ENCODE peak calls at places on chromosome 2, in seven cellular contexts. W, T, Y, Q, G, S and E are unnamed samples.

GRCh38 chr2:121187351-121187921 is 97.6 kb downstream of the TFCP2L1 start:
- DNase-seq in W (no peak), T (no peak), Y (peak; percentile 59), Q (no peak), G (no peak), S (no peak), E (no peak)

GRCh38 chr2:199160677-199161465 is 296.9 kb downstream of the SATB2 start:
- DNase-seq in W (no peak), T (no peak), Y (no peak), Q (no peak), G (no peak), S (peak; percentile 78), E (peak; percentile 77)

GRCh38 chr2:60392014-60392391 is 161.5 kb downstream of the BCL11A start:
- DNase-seq in W (no peak), T (no peak), Y (no peak), Q (no peak), G (peak; percentile 27), S (no peak), E (no peak)

GRCh38 chr2:144541411-144541810 is 21.5 kb upstream of the ZEB2 start:
- DNase-seq in W (no peak), T (no peak), Y (no peak), Q (no peak), G (no peak), S (no peak), E (no peak)

GRCh38 chr2:100818606-100819364 is 1.2 kb upstream of the NPAS2 start:
- DNase-seq in W (no peak), T (no peak), Y (peak; percentile 71), Q (peak; percentile 83), G (no peak), S (no peak), E (no peak)

GRCh38 chr2:210421916-210422315 is 54.6 kb downstream of the LANCL1 start:
- DNase-seq in W (no peak), T (no peak), Y (no peak), Q (peak; percentile 14), G (no peak), S (peak; percentile 7), E (no peak)

GRCh38 chr2:224333631-224334030 is 68.3 kb downstream of the FAM124B start:
- DNase-seq in W (no peak), T (no peak), Y (no peak), Q (no peak), G (no peak), S (no peak), E (no peak)

GRCh38 chr2:83072767-83073166 is 1386.3 kb downstream of the SUCLG1 start:
- DNase-seq in W (no peak), T (no peak), Y (no peak), Q (no peak), G (no peak), S (no peak), E (no peak)

GRCh38 chr2:129879614-129880180 is 99.8 kb upstream of the RAB6C start:
- DNase-seq in W (no peak), T (no peak), Y (peak; percentile 12), Q (no peak), G (no peak), S (no peak), E (no peak)
- H3K4me3 ChIP-seq in W (no peak overlapping the region), T (no peak overlapping the region), Y (no peak overlapping the region), Q (no peak overlapping the region), G (no peak overlapping the region), S (no peak overlapping the region), E (no peak overlapping the region)

GRCh38 chr2:127424598-127425379 is 6.6 kb downstream of the PROC start:
- DNase-seq in W (no peak), T (no peak), Y (peak; percentile 11), Q (no peak), G (no peak), S (no peak), E (no peak)

GRCh38 chr2:127422631-127423475 is 4.6 kb downstream of the PROC start:
- DNase-seq in W (peak; percentile 73), T (peak; percentile 89), Y (peak; percentile 15), Q (peak; percentile 79), G (no peak), S (no peak), E (no peak)

GRCh38 chr2:127421871-127422618 is 3.8 kb downstream of the PROC start:
- DNase-seq in W (no peak), T (no peak), Y (peak; percentile 10), Q (no peak), G (no peak), S (no peak), E (no peak)

GRCh38 chr2:127423476-127423840 is 5.2 kb downstream of the PROC start:
- DNase-seq in W (no peak), T (no peak), Y (peak; percentile 15), Q (no peak), G (no peak), S (no peak), E (no peak)

DNA sequence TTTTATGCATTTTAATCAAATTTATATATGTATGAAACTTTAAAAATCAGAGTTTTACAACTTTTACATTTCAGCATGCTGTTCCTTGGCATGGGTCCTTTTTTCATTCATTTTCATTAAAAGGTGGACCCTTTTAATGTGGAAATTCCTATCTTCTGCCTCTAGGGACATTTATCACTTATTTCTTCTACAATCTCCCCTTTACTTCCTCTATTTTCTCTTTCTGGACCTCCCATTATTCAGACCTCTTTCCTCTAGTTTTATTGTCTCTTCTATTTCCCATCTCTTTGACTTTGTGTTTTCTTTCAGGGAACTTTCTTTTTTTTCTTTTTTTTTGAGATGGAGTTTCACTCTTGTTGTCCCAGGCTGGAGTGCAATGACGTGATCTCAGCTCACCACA is 5.7 kb downstream of the PROC start:
- DNase-seq in W (no peak), T (no peak), Y (peak; percentile 11), Q (no peak), G (no peak), S (no peak), E (no peak)
- H3K4me3 ChIP-seq in W (no peak overlapping the region), T (no peak overlapping the region), Y (peak overlapping the region; percentile 52), Q (peak overlapping the region; percentile 62), G (no peak overlapping the region), S (no peak overlapping the region), E (no peak overlapping the region)

DNA sequence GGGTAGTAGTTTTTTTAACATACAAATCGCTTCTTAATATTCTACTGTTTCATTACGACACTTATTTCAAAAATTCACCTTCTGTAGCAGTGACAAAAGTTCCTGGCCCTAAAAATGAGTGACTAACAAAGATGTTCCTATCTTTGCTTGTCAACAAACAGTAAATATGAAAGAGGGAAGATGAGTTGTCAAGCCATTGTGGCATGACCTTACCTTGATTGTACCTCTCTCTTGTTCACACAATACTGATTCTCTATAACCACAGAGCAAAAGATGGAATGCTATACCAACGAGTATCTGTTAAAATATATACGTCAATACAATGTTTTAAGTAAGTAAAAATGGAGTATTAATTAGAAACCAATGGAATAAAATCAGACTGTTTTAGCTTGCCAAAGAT is 14.7 kb upstream of the GCG start:
- DNase-seq in W (no peak), T (no peak), Y (no peak), Q (no peak), G (no peak), S (no peak), E (no peak)
- H3K4me3 ChIP-seq in W (no peak overlapping the region), T (no peak overlapping the region), Y (no peak overlapping the region), Q (no peak overlapping the region), G (no peak overlapping the region), S (no peak overlapping the region), E (no peak overlapping the region)

DNA sequence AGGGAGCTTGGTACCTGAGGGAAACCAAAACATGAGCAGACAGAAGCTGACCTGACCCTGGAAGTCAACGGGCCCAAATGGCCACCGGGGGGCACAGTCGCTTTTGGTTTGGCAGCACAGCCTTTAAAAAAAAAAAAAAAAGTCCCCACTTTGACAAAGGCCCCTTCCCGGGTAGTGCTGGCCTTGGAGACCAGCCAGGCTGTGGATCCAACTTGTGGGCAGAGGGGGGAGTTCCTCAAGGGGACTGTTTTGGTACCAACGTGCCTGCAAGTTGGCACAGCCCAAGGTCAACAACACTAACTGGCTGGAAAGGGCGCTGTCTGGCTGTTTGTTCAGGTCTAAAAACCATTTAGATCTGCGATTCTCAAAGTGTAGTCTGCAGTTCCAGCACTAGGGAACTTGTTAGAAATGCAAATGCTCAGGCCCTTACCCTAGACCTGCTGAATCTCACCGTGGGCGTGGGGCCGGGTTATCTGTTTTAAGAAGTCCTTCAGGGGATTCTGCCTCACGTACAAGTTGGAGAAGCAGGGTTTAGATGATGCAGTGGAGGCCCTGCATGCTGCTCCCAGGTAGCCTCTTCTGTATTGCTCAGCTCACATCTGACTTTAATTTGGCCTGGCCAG is 83.0 kb downstream of the LPIN1 start:
- DNase-seq in W (peak; percentile 86), T (peak; percentile 93), Y (peak; percentile 45), Q (peak; percentile 85), G (peak; percentile 83), S (no peak), E (no peak)
- H3K4me3 ChIP-seq in W (peak overlapping the region; percentile 54), T (peak overlapping the region; percentile 20), Y (peak overlapping the region; percentile 59), Q (no peak overlapping the region), G (no peak overlapping the region), S (no peak overlapping the region), E (no peak overlapping the region)

DNA sequence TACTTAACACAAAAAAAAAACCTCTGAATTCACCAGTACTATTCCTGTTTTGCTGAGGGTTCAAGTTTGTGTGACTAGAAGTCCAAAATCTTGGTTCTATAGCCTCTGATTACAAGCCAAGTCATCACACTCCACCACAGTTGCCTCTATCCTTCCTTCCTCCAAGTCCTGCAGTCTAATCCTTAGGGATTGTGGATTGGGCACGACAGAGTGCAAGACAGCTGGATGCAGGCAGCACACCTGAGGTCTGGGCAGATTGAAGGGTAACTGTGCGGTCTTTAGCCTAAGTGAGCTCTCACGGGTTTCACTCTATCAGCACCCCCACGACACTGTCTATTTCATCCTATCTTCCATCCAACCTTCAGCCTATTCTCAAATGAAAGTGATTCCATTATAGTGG is 299.4 kb upstream of the ID2 start:
- DNase-seq in W (no peak), T (no peak), Y (no peak), Q (no peak), G (no peak), S (no peak), E (no peak)
- H3K4me3 ChIP-seq in W (no peak overlapping the region), T (no peak overlapping the region), Y (no peak overlapping the region), Q (no peak overlapping the region), G (no peak overlapping the region), S (no peak overlapping the region), E (no peak overlapping the region)

GRCh38 chr2:124911560-124911959 is 886.5 kb downstream of the CNTNAP5 start:
- DNase-seq in W (no peak), T (no peak), Y (no peak), Q (no peak), G (no peak), S (no peak), E (no peak)
- H3K4me3 ChIP-seq in W (no peak overlapping the region), T (no peak overlapping the region), Y (no peak overlapping the region), Q (no peak overlapping the region), G (no peak overlapping the region), S (no peak overlapping the region), E (no peak overlapping the region)